ENCODE peak calls at places on chromosomes 16 and 17, in seven cellular contexts. C is stomach, Q is Caco-2, I is PC-9, U is esophagus squamous epithelium, P is mucosa of descending colon, G is foreskin fibroblast. L is an unnamed sample.

GRCh38 chr16:58026139-58026704 is 668 bp downstream of the MMP15 start:
- DNase-seq in C (peak; percentile 66), Q (no peak), U (no peak), I (peak; percentile 28), G (peak; percentile 47), P (peak; percentile 56), L (peak; percentile 53)

GRCh38 chr16:79767597-79768280 is 167.2 kb upstream of the MAF start:
- DNase-seq in Q (no peak), U (no peak), I (no peak), C (peak; percentile 40), P (peak; percentile 64), G (no peak), L (peak; percentile 11)

GRCh38 chr16:31471875-31472558 is at the start of gene TGFB1I1:
- DNase-seq in Q (no peak), U (no peak), I (no peak), P (peak; percentile 56), G (peak; percentile 83), C (no peak), L (peak; percentile 41)

GRCh38 chr16:35714665-35715064 is 2255.3 kb downstream of the TP53TG3F start:
- DNase-seq in C (no peak), P (no peak), U (no peak), G (no peak), I (no peak), Q (no peak), L (no peak)

GRCh38 chr16:15521758-15522509 is 87.5 kb downstream of the BMERB1 start:
- DNase-seq in I (no peak), U (no peak), G (peak; percentile 20), Q (no peak), P (no peak), C (no peak), L (no peak)

GRCh38 chr16:57276596-57276995 is 7.9 kb downstream of the PLLP start:
- DNase-seq in I (no peak), G (no peak), P (no peak), Q (no peak), C (no peak), U (no peak), L (no peak)

GRCh38 chr17:56309897-56310296 is 156.6 kb downstream of the ANKFN1 start:
- DNase-seq in I (no peak), U (no peak), C (no peak), P (no peak), G (no peak), Q (no peak), L (no peak)

GRCh38 chr17:50931003-50931878 is 65.1 kb upstream of the TOB1 start:
- DNase-seq in I (peak; percentile 71), Q (peak; percentile 92), P (peak; percentile 75), U (no peak), C (peak; percentile 92), G (peak; percentile 91), L (peak; percentile 74)

GRCh38 chr17:17485420-17485819 is 8.6 kb downstream of the MED9 start:
- DNase-seq in I (no peak), C (no peak), U (no peak), P (no peak), G (no peak), Q (no peak), L (no peak)

GRCh38 chr17:4365628-4366311 is 705 bp downstream of the UBE2G1 start:
- DNase-seq in C (no peak), U (no peak), Q (peak; percentile 29), I (no peak), P (peak; percentile 51), G (no peak), L (no peak)

GRCh38 chr17:20997711-20998570 is 44.9 kb downstream of the USP22 start:
- DNase-seq in C (no peak), Q (no peak), I (no peak), P (no peak), U (no peak), G (no peak), L (no peak)

GRCh38 chr17:164536-165235 is 16.8 kb downstream of the DOC2B start:
- DNase-seq in C (peak; percentile 47), U (no peak), I (peak; percentile 46), G (no peak), P (peak; percentile 52), Q (peak; percentile 65), L (peak; percentile 42)

GRCh38 chr16:65069090-65069489 is 52.8 kb downstream of the CDH11 start:
- DNase-seq in I (no peak), G (peak; percentile 68), Q (no peak), U (no peak), P (no peak), C (no peak), L (no peak)

GRCh38 chr17:17783825-17784598 is 52.8 kb downstream of the SREBF1 start:
- DNase-seq in I (no peak), U (no peak), P (peak; percentile 59), G (no peak), C (peak; percentile 61), Q (no peak), L (no peak)

GRCh38 chr17:43467981-43468541 is 15.7 kb upstream of the DHX8 start:
- DNase-seq in I (no peak), G (peak; percentile 81), C (no peak), U (no peak), P (no peak), Q (no peak), L (no peak)

GRCh38 chr17:17900615-17901520 is 64.1 kb upstream of the SREBF1 start:
- DNase-seq in U (no peak), Q (no peak), G (peak; percentile 99), P (peak; percentile 70), C (peak; percentile 60), I (peak; percentile 85), L (peak; percentile 38)

GRCh38 chr16:4832698-4833343 is 14.3 kb downstream of the GLYR1 start:
- DNase-seq in Q (no peak), C (no peak), U (no peak), P (peak; percentile 58), G (no peak), I (no peak), L (no peak)

GRCh38 chr16:65658339-65659275 is 536.7 kb upstream of the CDH11 start:
- DNase-seq in U (no peak), I (no peak), C (no peak), Q (no peak), G (peak; percentile 64), P (no peak), L (no peak)

GRCh38 chr17:51142597-51142996 is 10.8 kb upstream of the NME1 start:
- DNase-seq in I (no peak), G (no peak), U (no peak), Q (no peak), C (no peak), P (no peak), L (no peak)

GRCh38 chr16:73047536-73048291 is at the start of gene ZFHX3:
- DNase-seq in C (peak; percentile 79), I (peak; percentile 75), G (peak; percentile 55), Q (peak; percentile 87), P (peak; percentile 86), U (no peak), L (peak; percentile 71)

GRCh38 chr17:60314423-60314822 is 77.5 kb downstream of the USP32 start:
- DNase-seq in Q (no peak), C (no peak), G (no peak), U (no peak), P (no peak), I (no peak), L (no peak)

GRCh38 chr16:54171855-54172537 is 114.6 kb downstream of the IRX3 start:
- DNase-seq in C (no peak), G (no peak), P (peak; percentile 11), I (peak; percentile 16), Q (peak; percentile 76), U (no peak), L (peak; percentile 43)

GRCh38 chr16:11670171-11671131 is 2.2 kb downstream of the SNN start:
- DNase-seq in Q (no peak), G (no peak), C (no peak), I (no peak), P (no peak), U (no peak), L (no peak)

GRCh38 chr17:74454197-74455024 is 12.0 kb upstream of the CD300A start:
- DNase-seq in G (peak; percentile 63), Q (no peak), C (no peak), I (peak; percentile 84), P (peak; percentile 92), U (no peak), L (peak; percentile 89)
- TF ChIP-seq CTCF in G (no peak), Q (no peak), C (no peak), I (no peak), P (no peak), U (peak; percentile 15), L (no peak)

DNA sequence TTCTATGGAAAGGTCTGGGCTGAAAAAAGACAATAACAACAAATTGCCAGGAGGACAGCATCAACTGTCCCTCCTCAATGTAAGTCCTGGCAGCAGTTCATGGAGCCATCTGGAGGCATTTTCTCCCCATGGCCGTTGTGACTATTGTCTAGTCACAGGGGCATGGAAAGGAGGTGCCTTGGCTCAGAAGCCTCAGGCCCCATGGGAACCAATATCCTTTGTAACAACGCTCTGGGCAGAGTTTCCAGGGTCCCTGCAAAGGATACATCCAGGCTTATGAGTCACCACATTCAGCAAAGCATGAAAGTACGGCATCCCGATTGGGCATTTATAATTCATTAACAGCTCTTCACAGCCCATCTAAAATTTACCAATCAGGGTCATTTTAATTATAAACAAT is 85.2 kb downstream of the GLG1 start:
- DNase-seq in Q (no peak), G (peak; percentile 10), U (no peak), I (no peak), P (no peak), C (no peak), L (no peak)
- TF ChIP-seq CTCF in Q (no peak), G (no peak), U (no peak), I (no peak), P (no peak), C (no peak), L (no peak)

GRCh38 chr17:74118504-74118903 is 85.0 kb upstream of the RPL38 start:
- DNase-seq in Q (peak; percentile 26), U (no peak), G (no peak), P (no peak), C (no peak), I (no peak), L (no peak)
- TF ChIP-seq CTCF in Q (peak; percentile 28), U (no peak), G (no peak), P (no peak), C (no peak), I (no peak), L (no peak)

GRCh38 chr16:19331794-19332193 is 46.3 kb downstream of the CLEC19A start:
- DNase-seq in Q (no peak), G (no peak), P (no peak), U (no peak), C (no peak), I (no peak), L (no peak)
- TF ChIP-seq CTCF in Q (no peak), G (no peak), P (no peak), U (no peak), C (no peak), I (no peak), L (no peak)